ENCODE peak calls at places on chromosomes 1 and 21, in four cellular contexts. S, I, Y and W are unnamed samples.

GRCh38 chr1:206122686-206123085 is 5.5 kb upstream of the AVPR1B start:
- DNase-seq in S (no peak), Y (no peak), I (no peak), W (no peak)

GRCh38 chr1:219126267-219126862 is 47.3 kb upstream of the LYPLAL1 start:
- DNase-seq in Y (no peak), I (no peak), S (no peak), W (no peak)

GRCh38 chr1:242002072-242002471 is 3.2 kb upstream of the MAP1LC3C start:
- DNase-seq in I (no peak), S (no peak), Y (no peak), W (no peak)

GRCh38 chr1:203055166-203055799 is 29.0 kb downstream of the PPFIA4 start:
- DNase-seq in Y (no peak), I (no peak), S (no peak), W (no peak)

GRCh38 chr1:176216031-176216430 is 8.9 kb upstream of the COP1 start:
- DNase-seq in S (no peak), Y (no peak), I (no peak), W (no peak)

GRCh38 chr1:91803133-91803532 is 82.8 kb downstream of the TGFBR3 start:
- DNase-seq in Y (no peak), I (no peak), S (no peak), W (no peak)

GRCh38 chr1:11466416-11466815 is 12.5 kb upstream of the DISP3 start:
- DNase-seq in S (no peak), I (no peak), Y (no peak), W (no peak)

GRCh38 chr1:164058192-164058591 is 500.8 kb upstream of the PBX1 start:
- DNase-seq in Y (no peak), S (no peak), I (no peak), W (no peak)

GRCh38 chr1:109931189-109931672 is 20.6 kb downstream of the CSF1 start:
- DNase-seq in S (peak; percentile 77), I (no peak), Y (peak; percentile 7), W (no peak)

GRCh38 chr1:18530567-18531502 is 50.1 kb downstream of the KLHDC7A start:
- DNase-seq in I (no peak), Y (peak; percentile 19), S (no peak), W (no peak)

GRCh38 chr1:6953874-6954502 is 168.7 kb downstream of the CAMTA1 start:
- DNase-seq in I (no peak), Y (no peak), S (no peak), W (no peak)

GRCh38 chr1:246617768-246618167 is 51.5 kb downstream of the CNST start:
- DNase-seq in S (no peak), I (no peak), Y (no peak), W (no peak)

GRCh38 chr1:246608616-246609376 is 42.5 kb downstream of the CNST start:
- DNase-seq in S (peak; percentile 59), I (no peak), Y (no peak), W (no peak)

GRCh38 chr1:246617156-246617555 is 50.9 kb downstream of the CNST start:
- DNase-seq in Y (no peak), I (no peak), S (no peak), W (no peak)

GRCh38 chr1:246609632-246610031 is 43.4 kb downstream of the CNST start:
- DNase-seq in Y (no peak), I (no peak), S (no peak), W (no peak)

GRCh38 chr1:246613131-246613758 is 47.0 kb downstream of the CNST start:
- DNase-seq in Y (no peak), S (no peak), I (no peak), W (no peak)
- H3K27me3 ChIP-seq in Y (no peaks in the 10 kb centered on the region), S (no peaks in the 10 kb centered on the region), I (no peaks in the 10 kb centered on the region), W (no peaks in the 10 kb centered on the region)

GRCh38 chr1:20266642-20267041 is 24.0 kb upstream of the VWA5B1 start:
- DNase-seq in I (no peak), Y (no peak), S (no peak), W (no peak)

GRCh38 chr1:20262810-20263534 is 27.7 kb upstream of the VWA5B1 start:
- DNase-seq in S (no peak), Y (no peak), I (no peak), W (no peak)

GRCh38 chr1:20265243-20265642 is 25.4 kb upstream of the VWA5B1 start:
- DNase-seq in S (no peak), I (no peak), Y (no peak), W (no peak)

GRCh38 chr1:20261095-20261494 is 29.6 kb upstream of the VWA5B1 start:
- DNase-seq in Y (no peak), S (no peak), I (no peak), W (no peak)

DNA sequence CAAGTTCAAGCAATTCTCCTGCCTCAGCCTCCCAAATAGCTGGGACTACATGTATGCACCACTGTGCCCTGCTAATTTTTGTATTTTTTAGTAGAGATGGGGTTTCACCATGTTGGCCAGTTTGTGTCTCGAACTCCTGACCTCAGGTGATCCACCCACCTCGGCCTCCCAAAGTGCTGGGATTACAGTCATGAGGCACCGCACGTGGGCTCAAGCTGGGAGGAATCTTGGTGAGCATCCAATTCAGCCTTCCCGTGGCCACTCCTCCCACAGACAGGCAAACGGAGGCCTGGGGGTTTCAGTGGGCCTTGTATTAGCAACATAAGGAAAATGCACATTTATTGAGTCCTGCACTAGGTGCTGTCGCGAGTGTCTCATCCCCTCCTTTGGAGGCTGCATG is 24.5 kb upstream of the VWA5B1 start:
- DNase-seq in I (no peak), S (no peak), Y (no peak), W (no peak)
- H3K27ac ChIP-seq in I (no peak overlapping the region), S (no peak overlapping the region), Y (no peak overlapping the region), W (no peak overlapping the region)

DNA sequence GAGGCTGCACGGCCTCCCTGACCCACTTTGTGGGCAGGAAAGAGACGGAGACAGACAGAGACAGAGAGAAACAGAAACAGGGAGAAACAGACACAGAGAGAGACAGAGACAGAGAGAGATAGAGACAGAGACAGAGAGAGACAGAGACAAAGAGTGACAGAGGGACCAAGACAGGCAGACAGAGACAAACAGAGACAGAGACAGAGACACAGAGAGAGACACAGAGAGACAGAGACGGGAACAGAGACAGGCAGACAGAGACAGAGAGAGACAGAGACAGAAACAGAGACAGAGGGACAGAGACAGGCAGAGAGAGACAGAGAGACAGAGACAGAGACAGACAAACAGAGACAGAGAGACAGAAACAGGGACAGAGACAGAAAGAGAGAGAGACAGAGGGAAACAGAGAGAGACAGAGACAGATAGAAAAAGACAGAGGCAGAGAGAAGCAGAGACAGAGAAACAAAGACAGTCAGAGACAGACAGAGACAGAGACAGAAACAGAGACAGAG is 3.1 kb downstream of the COL6A1 start:
- DNase-seq in Y (no peak), I (no peak), S (no peak), W (no peak)
- H3K4me3 ChIP-seq in Y (no peak overlapping the region), I (no peak overlapping the region), S (peak overlapping the region; percentile 71), W (no peak overlapping the region)

DNA sequence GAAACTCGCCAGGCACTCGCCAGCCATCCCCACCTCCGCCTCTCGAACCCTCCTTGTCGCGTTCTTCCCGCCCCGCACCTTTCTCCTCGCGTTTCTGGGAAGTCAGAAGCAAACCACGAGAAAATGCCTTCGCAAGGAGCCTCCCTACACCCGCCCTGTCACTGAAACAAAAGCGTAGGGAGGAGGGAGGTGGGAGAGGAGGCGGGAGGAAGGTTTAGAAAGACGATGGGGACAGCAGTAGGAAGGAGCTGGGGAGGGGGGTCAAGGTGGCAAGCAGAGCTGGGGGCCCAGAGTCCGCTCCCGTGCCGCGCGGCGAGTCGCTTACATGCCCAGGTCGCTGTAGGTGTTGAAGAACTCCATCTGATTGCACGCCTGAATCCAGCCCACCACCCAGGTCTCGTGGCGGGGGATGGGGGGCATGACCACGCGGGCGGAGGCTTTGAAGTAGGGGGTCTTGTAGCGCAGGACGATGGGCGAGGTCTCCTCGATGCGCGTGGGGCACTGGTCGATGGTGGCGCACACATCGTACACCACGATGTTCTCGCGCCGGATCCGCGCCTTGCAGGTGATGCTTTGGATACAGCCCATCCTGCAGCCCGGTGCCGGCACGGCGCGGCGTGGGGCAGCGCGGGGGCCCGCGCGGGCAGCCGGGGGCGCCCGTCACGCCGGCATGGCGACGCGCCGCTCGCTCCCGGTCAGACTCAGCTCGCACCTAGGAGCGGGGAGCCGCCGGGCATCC is 971 bp downstream of the FAM78B start:
- DNase-seq in S (peak; percentile 24), Y (peak; percentile 48), I (no peak), W (peak; percentile 36)
- H3K27me3 ChIP-seq in S (no peaks in the 10 kb centered on the region), Y (peaks cover 8% of the 10 kb centered on the region), I (peaks cover 4% of the 10 kb centered on the region), W (no peaks in the 10 kb centered on the region)

GRCh38 chr1:25208561-25209222 is 23.6 kb downstream of the SYF2 start:
- DNase-seq in Y (no peak), I (no peak), S (no peak), W (no peak)
- H3K27ac ChIP-seq in Y (no peak overlapping the region), I (no peak overlapping the region), S (no peak overlapping the region), W (no peak overlapping the region)

GRCh38 chr1:162253790-162254189 is 122.9 kb downstream of the SPATA46 start:
- DNase-seq in Y (no peak), S (no peak), I (no peak), W (no peak)
- H3K4me3 ChIP-seq in Y (no peak overlapping the region), S (no peak overlapping the region), I (no peak overlapping the region), W (no peak overlapping the region)